ENCODE peak calls at places on chromosomes 1 and 21, in seven cellular contexts. F is fibroblast of lung, J is PC-9, T is mammary epithelial cell, K is HCT116, O is astrocyte, B is HepG2. Z is an unnamed sample. For H3K4me1, the result is how much of the 10 kb centered on the place peaks cover.

GRCh38 chr1:2983319-2983705 is 38.0 kb upstream of the ACTRT2 start:
- DNase-seq in J (no peak), O (no peak), T (no peak), B (no peak), K (no peak), F (no peak), Z (no peak)

GRCh38 chr1:178407662-178408061 is 89.1 kb downstream of the CLEC20A start:
- DNase-seq in B (no peak), F (no peak), J (no peak), T (no peak), K (no peak), O (no peak), Z (no peak)

GRCh38 chr21:34889537-34890257 is 159.4 kb downstream of the RUNX1 start:
- DNase-seq in J (peak), B (peak), O (peak), F (peak), T (peak), K (no peak), Z (no peak)

GRCh38 chr1:63051886-63052285 is 268.0 kb downstream of the ATG4C start:
- DNase-seq in B (no peak), F (no peak), O (no peak), K (no peak), T (no peak), J (no peak), Z (no peak)

GRCh38 chr21:24076179-24076578 is 1531.1 kb downstream of the MRPL39 start:
- DNase-seq in T (no peak), J (no peak), B (no peak), K (no peak), F (peak), O (peak), Z (no peak)

GRCh38 chr1:223425550-223425949 is 32.3 kb downstream of the CCDC185 start:
- DNase-seq in B (no peak), T (no peak), F (peak), J (no peak), K (no peak), O (no peak), Z (no peak)

GRCh38 chr1:2785631-2786328 is 15.7 kb downstream of the TTC34 start:
- DNase-seq in T (no peak), K (no peak), O (no peak), J (no peak), F (no peak), B (no peak), Z (no peak)

GRCh38 chr1:228332797-228333738 is 73.6 kb downstream of the TRIM11 start:
- DNase-seq in F (no peak), B (no peak), K (no peak), O (no peak), J (no peak), T (no peak), Z (no peak)

GRCh38 chr1:53672243-53672642 is 66.7 kb downstream of the GLIS1 start:
- DNase-seq in O (no peak), B (no peak), F (no peak), J (no peak), T (no peak), K (no peak), Z (no peak)

GRCh38 chr1:147837845-147838363 is 64.7 kb upstream of the GJA8 start:
- DNase-seq in O (no peak), T (no peak), B (no peak), J (no peak), K (no peak), F (no peak), Z (no peak)

GRCh38 chr1:147840909-147841308 is 61.7 kb upstream of the GJA8 start:
- DNase-seq in K (peak), J (no peak), F (no peak), O (no peak), B (no peak), T (no peak), Z (no peak)

GRCh38 chr1:147834189-147834588 is 68.4 kb upstream of the GJA8 start:
- DNase-seq in O (no peak), J (no peak), B (no peak), F (no peak), K (no peak), T (no peak), Z (no peak)

GRCh38 chr1:147834810-147835209 is 67.8 kb upstream of the GJA8 start:
- DNase-seq in T (no peak), F (no peak), K (no peak), B (no peak), J (no peak), O (no peak), Z (no peak)

GRCh38 chr1:147837129-147837776 is 65.3 kb upstream of the GJA8 start:
- DNase-seq in T (no peak), F (no peak), K (no peak), B (no peak), O (no peak), J (peak), Z (no peak)
- H3K4me1 ChIP-seq in T (under half), F (under half), K (under half), B (under half), O (under half), J (half or more), Z (under half)

GRCh38 chr1:238115852-238116251 is 225.1 kb upstream of the ZP4 start:
- DNase-seq in F (no peak), O (no peak), T (no peak), K (no peak), B (no peak), J (no peak), Z (no peak)
- TF ChIP-seq EZH2 in F (no peak), O (no peak), T (no peak), K (no peak), B (no peak), J (no peak), Z (no peak)

GRCh38 chr21:36647279-36648093 is 51.4 kb upstream of the SIM2 start:
- DNase-seq in B (peak), O (peak), T (no peak), F (peak), K (no peak), J (peak), Z (no peak)
- H3K4me2 ChIP-seq in B (peak), O (peak), T (no peak), F (no peak), K (peak), J (peak), Z (no peak)

DNA sequence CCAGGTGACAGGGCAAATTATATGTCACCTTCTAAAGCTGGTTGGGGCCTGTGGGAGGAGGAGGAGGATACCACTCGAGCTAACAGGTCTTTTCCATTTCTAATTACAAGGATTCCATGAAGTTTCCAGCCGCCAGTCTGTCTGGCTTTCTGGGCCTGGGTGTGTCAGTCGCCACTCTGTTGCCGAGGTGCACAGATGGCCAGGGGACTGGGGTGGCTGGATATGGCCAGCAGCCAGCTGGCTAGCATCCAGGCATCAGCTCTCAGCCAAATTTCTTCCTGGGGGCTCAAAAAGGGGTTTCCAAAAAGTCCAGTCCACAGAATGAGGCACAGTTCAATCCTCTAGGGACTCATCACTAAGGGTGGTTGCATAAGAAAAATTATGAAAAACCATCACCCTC is 32.4 kb downstream of the ITPKB start:
- DNase-seq in F (no peak), K (no peak), J (no peak), T (no peak), O (no peak), B (no peak), Z (no peak)
- H3K4me1 ChIP-seq in F (under half), K (under half), J (under half), T (under half), O (under half), B (under half), Z (under half)

Z was measured in keratinocyte.